ENCODE peak calls at places on chromosomes 11 and 22, in seven cellular contexts. N is GM10248, W is BJ, M is memory B cell, V is T-cell, C is PC-3, O is GM20000. J is an unnamed sample.

GRCh38 chr22:46483353-46483752 is 54.1 kb downstream of the CELSR1 start:
- DNase-seq in N (no peak), W (no peak), M (no peak), V (no peak), C (no peak), O (no peak), J (no peak)

GRCh38 chr22:50699001-50699753 is 26.6 kb downstream of the SHANK3 start:
- DNase-seq in N (no peak), W (no peak), M (no peak), V (no peak), C (no peak), O (no peak), J (no peak)

GRCh38 chr11:122259149-122259821 is 143.3 kb upstream of the BLID start:
- DNase-seq in N (no peak), W (no peak), M (no peak), V (no peak), C (no peak), O (no peak), J (no peak)

GRCh38 chr11:67056640-67057409 is at the start of gene RHOD:
- DNase-seq in N (peak), W (no peak), M (peak), V (peak), C (peak), O (peak), J (peak)

GRCh38 chr11:47587039-47587675 is 679 bp downstream of the FAM180B start:
- DNase-seq in N (no peak), W (no peak), M (no peak), V (no peak), C (no peak), O (no peak), J (no peak)

GRCh38 chr11:123558536-123559315 is 95.7 kb downstream of the SCN3B start:
- DNase-seq in N (no peak), W (no peak), M (no peak), V (no peak), C (no peak), O (no peak), J (no peak)

GRCh38 chr22:50030315-50031188 is 18.0 kb upstream of the IL17REL start:
- DNase-seq in N (peak), W (no peak), M (peak), V (peak), C (peak), O (peak), J (peak)

GRCh38 chr11:23948831-23949230 is 548.0 kb upstream of the LUZP2 start:
- DNase-seq in N (no peak), W (no peak), M (no peak), V (no peak), C (no peak), O (no peak), J (no peak)

GRCh38 chr11:69419662-69420061 is 61.8 kb upstream of the LINC01488 start:
- DNase-seq in N (no peak), W (no peak), M (no peak), V (no peak), C (no peak), O (no peak), J (no peak)

GRCh38 chr11:112310414-112310813 is 49.8 kb upstream of the PLET1 start:
- DNase-seq in N (no peak), W (no peak), M (no peak), V (no peak), C (peak), O (no peak), J (no peak)

GRCh38 chr22:24107668-24108067 is 73.6 kb upstream of the SUSD2 start:
- DNase-seq in N (no peak), W (peak), M (no peak), V (no peak), C (peak), O (no peak), J (no peak)

GRCh38 chr11:124899376-124900145 is 1.9 kb upstream of the ROBO4 start:
- DNase-seq in N (peak), W (no peak), M (no peak), V (no peak), C (peak), O (no peak), J (no peak)

GRCh38 chr22:25111579-25112517 is 87.8 kb upstream of the CRYBB3 start:
- DNase-seq in N (no peak), W (no peak), M (no peak), V (no peak), C (no peak), O (peak), J (no peak)

GRCh38 chr11:131041331-131042040 is 125.2 kb upstream of the SNX19 start:
- DNase-seq in N (no peak), W (no peak), M (no peak), V (no peak), C (peak), O (no peak), J (no peak)